ENCODE peak calls at places on chromosomes 12 and 14, in eight cellular contexts. E is NCI-H345; T is NCI-H2081; L is fibroblast of lung; R is stimulated activated CD4-positive, alpha-beta T cell treated with anti-CD3 and anti-CD28 coated beads, Interleukin-1b, Interleukin-23, amount 100 ng/mL, for 1 hour; Z is ACHN; V is GM23338; U is stimulated activated CD8-positive, alpha-beta memory T cell treated with anti-CD3 and anti-CD28 coated beads, Interleukin-4, amount 100 ng/mL, for 24 hours. K is an unnamed sample.

GRCh38 chr12:104356231-104357115 is 52.9 kb downstream of the EID3 start:
- DNase-seq in V (no peak), T (no peak), R (no peak), E (no peak), Z (no peak), U (no peak), L (no peak), K (no peak)

GRCh38 chr14:23056956-23057756 is at the start of gene CDH24:
- DNase-seq in L (peak), Z (peak), U (peak), T (no peak), R (peak), V (peak), E (no peak), K (peak)

GRCh38 chr12:130576286-130576933 is 139.7 kb downstream of the RIMBP2 start:
- DNase-seq in L (no peak), V (no peak), R (no peak), E (peak), U (no peak), T (peak), Z (no peak), K (no peak)

GRCh38 chr12:3295648-3296408 is 195.2 kb upstream of the PRMT8 start:
- DNase-seq in U (no peak), Z (no peak), E (no peak), T (no peak), V (no peak), R (no peak), L (peak), K (no peak)

GRCh38 chr12:119807380-119807779 is 69.7 kb downstream of the CIT start:
- DNase-seq in E (no peak), U (no peak), L (no peak), V (no peak), Z (no peak), R (no peak), T (peak), K (no peak)

GRCh38 chr12:64461634-64462414 is 9.9 kb downstream of the TBK1 start:
- DNase-seq in U (no peak), V (no peak), L (peak), E (no peak), R (no peak), T (no peak), Z (peak), K (no peak)

GRCh38 chr14:73802431-73803188 is 49.0 kb upstream of the PTGR2 start:
- DNase-seq in R (no peak), V (peak), U (no peak), L (no peak), T (no peak), E (no peak), Z (no peak), K (no peak)

GRCh38 chr14:105436891-105437722 is 17.5 kb downstream of the MTA1 start:
- DNase-seq in V (no peak), R (no peak), E (peak), Z (no peak), T (peak), L (no peak), U (no peak), K (no peak)

GRCh38 chr14:91381801-91382670 is 35.6 kb downstream of the CCDC88C start:
- DNase-seq in V (no peak), L (no peak), U (no peak), T (no peak), Z (no peak), E (no peak), R (no peak), K (no peak)

GRCh38 chr14:99450266-99450665 is 30.4 kb downstream of the SETD3 start:
- DNase-seq in L (no peak), E (no peak), Z (no peak), U (no peak), V (no peak), R (no peak), T (no peak), K (no peak)

GRCh38 chr12:69097619-69098368 is 141.6 kb upstream of the CPSF6 start:
- DNase-seq in T (no peak), V (no peak), L (no peak), E (no peak), Z (no peak), U (no peak), R (no peak), K (no peak)

GRCh38 chr14:74853581-74853980 is 22.4 kb downstream of the PROX2 start:
- DNase-seq in L (no peak), R (no peak), E (no peak), Z (no peak), V (no peak), T (no peak), U (no peak), K (no peak)

GRCh38 chr12:79997115-79997805 is 62.4 kb upstream of the PPP1R12A start:
- DNase-seq in V (no peak), R (no peak), Z (no peak), E (no peak), T (no peak), L (peak), U (no peak), K (no peak)

GRCh38 chr12:40565029-40565633 is 127.1 kb upstream of the CNTN1 start:
- DNase-seq in E (no peak), R (no peak), U (no peak), L (no peak), V (no peak), T (peak), Z (no peak), K (no peak)

GRCh38 chr12:52579468-52580450 is 6.1 kb upstream of the KRT74 start:
- DNase-seq in V (no peak), E (no peak), Z (no peak), L (no peak), R (no peak), U (no peak), T (no peak), K (no peak)

GRCh38 chr14:76829650-76830421 is 3.6 kb downstream of the LRRC74A start:
- DNase-seq in T (no peak), R (no peak), L (no peak), V (no peak), Z (no peak), E (no peak), U (no peak), K (no peak)

GRCh38 chr14:39265741-39266588 is 32.2 kb downstream of the MIA2 start:
- DNase-seq in Z (peak), R (no peak), L (peak), U (no peak), E (peak), T (peak), V (no peak), K (no peak)

GRCh38 chr12:115209230-115209629 is 525.3 kb upstream of the TBX3 start:
- DNase-seq in R (no peak), T (no peak), U (no peak), L (no peak), Z (no peak), V (no peak), E (no peak), K (no peak)

GRCh38 chr14:31380106-31380505 is 40.2 kb downstream of the HEATR5A start:
- DNase-seq in V (no peak), U (no peak), L (no peak), Z (no peak), R (no peak), T (no peak), E (no peak), K (no peak)

GRCh38 chr14:56170877-56171422 is 52.7 kb downstream of the PELI2 start:
- DNase-seq in Z (no peak), R (no peak), L (no peak), U (no peak), T (no peak), E (no peak), V (no peak), K (no peak)

GRCh38 chr12:54371328-54372112 is 7.2 kb upstream of the GPR84 start:
- DNase-seq in U (no peak), V (no peak), E (peak), Z (no peak), T (peak), L (peak), R (no peak), K (no peak)

GRCh38 chr12:123856681-123857080 is 94.6 kb downstream of the DNAH10 start:
- DNase-seq in R (no peak), Z (no peak), T (no peak), E (no peak), V (no peak), L (no peak), U (no peak), K (no peak)

K was measured in 8988T.